ENCODE peak calls at places on chromosome 17, in six cellular contexts. I, V, S, L, Y and X are unnamed samples.
A peak's percentile ranks its signal among the peaks of the same experiment; 100 is the strongest.

GRCh38 chr17:18957831-18958230 is 5.9 kb downstream of the SLC5A10 start:
- DNase-seq in I (no peak), V (no peak), S (no peak), L (no peak), Y (no peak), X (no peak)

GRCh38 chr17:28407130-28407973 is 1.3 kb upstream of the SLC46A1 start:
- DNase-seq in I (no peak), V (no peak), S (no peak), L (no peak), Y (no peak), X (no peak)

GRCh38 chr17:48852251-48852650 is 21.4 kb downstream of the CALCOCO2 start:
- DNase-seq in I (no peak), V (no peak), S (no peak), L (no peak), Y (no peak), X (no peak)

GRCh38 chr17:14317383-14317782 is 16.5 kb downstream of the HS3ST3B1 start:
- DNase-seq in I (no peak), V (no peak), S (no peak), L (no peak), Y (no peak), X (no peak)

GRCh38 chr17:50523208-50523607 is 9.3 kb upstream of the EPN3 start:
- DNase-seq in I (no peak), V (no peak), S (no peak), L (no peak), Y (no peak), X (no peak)

GRCh38 chr17:8758137-8758596 is at the start of gene SPDYE4:
- DNase-seq in I (no peak), V (no peak), S (no peak), L (no peak), Y (no peak), X (no peak)

GRCh38 chr17:79921411-79922160 is 82.3 kb upstream of the CBX4 start:
- DNase-seq in I (no peak), V (no peak), S (no peak), L (no peak), Y (no peak), X (no peak)

GRCh38 chr17:59328534-59329095 is 2.8 kb upstream of the YPEL2 start:
- DNase-seq in I (no peak), V (no peak), S (no peak), L (no peak), Y (no peak), X (no peak)

GRCh38 chr17:20156196-20157077 is 147.3 kb downstream of the SPECC1 start:
- DNase-seq in I (no peak), V (no peak), S (no peak), L (no peak), Y (peak; percentile 14), X (no peak)

GRCh38 chr17:48048321-48049140 is at the start of gene NFE2L1:
- DNase-seq in I (no peak), V (peak; percentile 69), S (peak; percentile 59), L (peak; percentile 86), Y (peak; percentile 65), X (peak; percentile 62)

GRCh38 chr17:57861737-57862409 is 12.0 kb upstream of the MRPS23 start:
- DNase-seq in I (no peak), V (no peak), S (peak; percentile 37), L (peak; percentile 60), Y (no peak), X (no peak)

GRCh38 chr17:4327638-4328037 is 38.8 kb downstream of the UBE2G1 start:
- DNase-seq in I (peak; percentile 62), V (no peak), S (no peak), L (no peak), Y (no peak), X (no peak)

GRCh38 chr17:35213412-35213925 is 19.3 kb upstream of the SLC35G3 start:
- DNase-seq in I (no peak), V (no peak), S (no peak), L (no peak), Y (no peak), X (no peak)

GRCh38 chr17:51814521-51814920 is 344.0 kb downstream of the CA10 start:
- DNase-seq in I (no peak), V (no peak), S (no peak), L (no peak), Y (no peak), X (no peak)

GRCh38 chr17:32483451-32484019 is 3.3 kb upstream of the CDK5R1 start:
- DNase-seq in I (no peak), V (no peak), S (peak; percentile 83), L (no peak), Y (peak; percentile 75), X (no peak)

GRCh38 chr17:27362909-27363308 is 69.0 kb downstream of the WSB1 start:
- DNase-seq in I (no peak), V (no peak), S (no peak), L (peak; percentile 15), Y (no peak), X (no peak)

GRCh38 chr17:58344791-58345157 is 7.2 kb downstream of the SUPT4H1 start:
- DNase-seq in I (no peak), V (no peak), S (no peak), L (no peak), Y (peak; percentile 88), X (peak; percentile 69)

GRCh38 chr17:4869599-4869998 is 29.7 kb upstream of the C17orf107 start:
- DNase-seq in I (no peak), V (no peak), S (no peak), L (no peak), Y (no peak), X (no peak)

GRCh38 chr17:78448356-78448993 is 70.0 kb downstream of the PGS1 start:
- DNase-seq in I (no peak), V (no peak), S (no peak), L (no peak), Y (no peak), X (no peak)
- TF ChIP-seq CTCF in I (peak; percentile 20), V (no peak), S (no peak), L (no peak), Y (peak; percentile 65), X (peak; percentile 45)

GRCh38 chr17:39607057-39607850 is 466 bp downstream of the NEUROD2 start:
- DNase-seq in I (no peak), V (no peak), S (no peak), L (no peak), Y (no peak), X (no peak)
- H3K4me3 ChIP-seq in I (no peak overlapping the region), V (peak overlapping the region; percentile 54), S (peak overlapping the region; percentile 53), L (peak overlapping the region; percentile 56), Y (no peak overlapping the region), X (no peak overlapping the region)

DNA sequence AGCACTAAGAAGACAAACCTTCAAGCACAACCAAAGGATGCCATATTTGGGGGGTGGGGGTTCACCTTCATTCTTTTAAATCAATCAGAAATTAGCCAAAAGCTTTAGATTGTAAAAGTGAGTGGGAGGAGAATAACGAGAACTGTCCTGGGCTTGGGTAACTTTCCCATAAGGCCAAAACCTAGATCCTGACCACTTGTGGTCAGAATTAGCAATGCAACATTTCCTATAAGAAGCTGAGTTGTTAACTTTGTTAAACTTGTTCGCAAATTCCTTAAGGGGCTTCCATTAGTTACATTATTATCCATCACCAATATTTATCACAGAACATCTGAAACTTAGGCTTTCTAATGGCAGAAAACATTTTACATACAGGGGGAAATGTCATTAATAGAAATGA is 25.1 kb downstream of the STAT5B start:
- DNase-seq in I (no peak), V (no peak), S (no peak), L (no peak), Y (no peak), X (no peak)
- TF ChIP-seq CTCF in I (peak; percentile 24), V (peak; percentile 14), S (peak; percentile 22), L (no peak), Y (peak; percentile 64), X (peak; percentile 7)

DNA sequence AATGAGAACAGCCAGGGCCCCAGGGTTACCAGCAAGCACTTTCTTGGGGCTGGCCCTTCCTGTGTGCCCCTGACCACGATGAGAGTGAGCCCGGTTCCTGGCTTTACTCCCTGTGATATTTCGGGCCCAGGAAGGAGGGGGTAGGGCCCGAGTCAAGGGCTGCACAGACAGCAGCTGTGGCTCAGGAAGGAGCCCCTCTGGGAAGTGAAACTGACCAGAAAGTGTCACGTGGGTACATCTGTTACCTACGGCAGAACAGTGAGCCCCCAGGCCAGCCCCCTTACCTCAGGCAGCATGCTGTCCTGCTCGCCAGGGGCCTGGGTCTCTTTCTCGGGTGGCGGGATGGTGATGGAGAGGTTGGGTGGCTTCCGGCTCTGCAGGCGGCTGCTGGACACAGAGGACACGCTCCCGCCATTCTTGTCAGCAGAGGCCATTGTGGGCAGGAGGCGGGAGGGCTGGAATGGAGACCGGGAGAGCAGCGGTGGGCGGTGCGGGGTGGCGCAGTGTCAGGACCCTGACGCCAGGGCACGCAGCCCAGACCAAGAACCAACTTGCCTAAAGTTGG is 13.8 kb downstream of the AANAT start:
- DNase-seq in I (no peak), V (no peak), S (peak; percentile 40), L (no peak), Y (peak; percentile 98), X (peak; percentile 83)
- H3K4me3 ChIP-seq in I (no peak overlapping the region), V (no peak overlapping the region), S (no peak overlapping the region), L (no peak overlapping the region), Y (peak overlapping the region; percentile 67), X (peak overlapping the region; percentile 51)

DNA sequence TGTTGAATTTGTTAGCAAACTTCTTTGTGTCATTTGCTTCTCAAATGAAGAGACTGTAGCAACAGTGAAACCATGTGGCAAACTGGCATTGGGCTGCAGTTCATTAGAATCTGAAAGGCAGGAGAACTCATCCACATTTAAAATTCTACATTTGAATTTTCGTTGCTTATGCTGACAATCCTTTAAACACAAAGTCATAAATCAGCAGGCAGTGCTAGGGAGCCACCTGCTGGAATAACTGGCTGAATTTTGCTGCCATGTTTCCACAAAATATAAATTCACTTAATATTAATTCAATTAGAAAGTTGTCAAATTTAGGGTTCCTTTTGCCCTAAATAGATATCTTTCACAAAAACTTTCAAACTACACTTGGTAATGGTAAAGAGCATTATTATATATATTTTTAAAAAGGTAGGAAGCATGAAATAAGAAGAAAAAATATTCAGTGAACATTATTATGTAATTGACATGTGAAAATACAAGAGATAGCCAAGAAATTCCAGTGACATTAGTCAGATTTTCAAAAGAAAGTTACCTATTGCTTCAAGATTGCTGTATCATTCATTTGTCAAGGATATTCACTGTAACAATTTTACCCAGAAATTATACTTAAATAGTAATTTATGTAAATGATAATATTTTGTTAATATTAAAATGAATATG is 350.1 kb downstream of the KIF2B start:
- DNase-seq in I (no peak), V (no peak), S (no peak), L (no peak), Y (peak; percentile 3), X (no peak)
- TF ChIP-seq CTCF in I (peak; percentile 19), V (no peak), S (peak; percentile 50), L (no peak), Y (peak; percentile 75), X (no peak)

DNA sequence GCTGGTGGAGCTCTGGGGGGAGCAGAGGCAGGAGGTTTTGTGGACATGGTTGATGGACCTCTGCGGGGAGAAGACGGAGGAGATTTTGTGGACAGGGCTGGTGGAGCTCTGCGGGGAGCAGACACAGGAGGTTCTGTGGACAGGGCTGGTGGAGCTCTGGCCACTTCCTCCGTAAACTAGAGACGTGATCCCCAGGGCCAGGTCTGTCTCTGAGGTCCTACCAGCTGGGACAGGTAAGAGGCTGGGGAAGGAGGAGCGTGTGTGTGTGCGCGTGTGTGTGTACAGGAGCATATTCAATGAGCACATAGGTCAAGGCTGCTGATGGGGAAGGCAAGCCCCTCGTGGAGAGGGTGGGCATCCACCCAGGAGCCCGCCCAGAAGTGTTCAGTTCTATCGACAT is 20.6 kb downstream of the RPH3AL start:
- DNase-seq in I (no peak), V (no peak), S (peak; percentile 27), L (no peak), Y (no peak), X (no peak)
- H3K4me3 ChIP-seq in I (no peak overlapping the region), V (peak overlapping the region; percentile 1), S (peak overlapping the region; percentile 54), L (peak overlapping the region; percentile 52), Y (no peak overlapping the region), X (no peak overlapping the region)